ENCODE peak calls at places on chromosomes 7 and 10, in four cellular contexts. A, O, L and I are unnamed samples.

GRCh38 chr10:91980319-91980718 is 56.7 kb downstream of the BTAF1 start:
- DNase-seq in A (no peak), O (no peak), L (no peak), I (peak)

GRCh38 chr10:127947206-127947605 is 40.3 kb downstream of the PTPRE start:
- DNase-seq in A (no peak), O (peak), L (no peak), I (no peak)

GRCh38 chr10:65950075-65950474 is 975.8 kb upstream of the LRRTM3 start:
- DNase-seq in A (no peak), O (peak), L (no peak), I (no peak)

GRCh38 chr7:30238721-30239441 is 45.5 kb upstream of the ZNRF2 start:
- DNase-seq in A (peak), O (peak), L (no peak), I (peak)

GRCh38 chr10:30056767-30057355 is 2.5 kb downstream of the JCAD start:
- DNase-seq in A (no peak), O (no peak), L (peak), I (peak)

GRCh38 chr10:33320288-33320687 is 14.2 kb downstream of the NRP1 start:
- DNase-seq in A (no peak), O (no peak), L (no peak), I (no peak)

GRCh38 chr10:97065686-97066679 is 119.8 kb downstream of the SLIT1 start:
- DNase-seq in A (no peak), O (no peak), L (peak), I (no peak)

GRCh38 chr7:129612112-129613015 is 844 bp downstream of the NRF1 start:
- DNase-seq in A (peak), O (peak), L (peak), I (peak)

GRCh38 chr7:31065021-31065593 is 13.0 kb downstream of the ADCYAP1R1 start:
- DNase-seq in A (no peak), O (no peak), L (peak), I (no peak)

GRCh38 chr10:87945994-87946393 is 82.6 kb downstream of the PTEN start:
- DNase-seq in A (no peak), O (no peak), L (no peak), I (no peak)

GRCh38 chr10:48450233-48450810 is 143.8 kb downstream of the MAPK8 start:
- DNase-seq in A (no peak), O (no peak), L (no peak), I (no peak)

GRCh38 chr7:87152112-87152896 is at the start of gene DMTF1:
- DNase-seq in A (peak), O (peak), L (peak), I (peak)

GRCh38 chr10:33352154-33352553 is 17.7 kb upstream of the NRP1 start:
- DNase-seq in A (no peak), O (peak), L (no peak), I (peak)

GRCh38 chr7:139561-140243 is 52.7 kb upstream of the FAM20C start:
- DNase-seq in A (no peak), O (no peak), L (no peak), I (no peak)

GRCh38 chr7:157477550-157478212 is 140.9 kb downstream of the DNAJB6 start:
- DNase-seq in A (no peak), O (no peak), L (no peak), I (no peak)

GRCh38 chr10:35637456-35637855 is 4.6 kb downstream of the FZD8 start:
- DNase-seq in A (no peak), O (no peak), L (peak), I (no peak)

GRCh38 chr7:64686493-64687184 is 20.7 kb downstream of the ZNF107 start:
- DNase-seq in A (no peak), O (no peak), L (no peak), I (no peak)

GRCh38 chr7:143901360-143901709 is 641 bp downstream of the TCAF1 start:
- DNase-seq in A (peak), O (peak), L (no peak), I (peak)

GRCh38 chr10:62939698-62940097 is 123.5 kb upstream of the EGR2 start:
- DNase-seq in A (no peak), O (no peak), L (no peak), I (no peak)

GRCh38 chr7:29442146-29442545 is 121.5 kb upstream of the PRR15 start:
- DNase-seq in A (no peak), O (peak), L (peak), I (no peak)

GRCh38 chr10:125936331-125936730 is 40.0 kb downstream of the FANK1 start:
- DNase-seq in A (no peak), O (no peak), L (no peak), I (no peak)

GRCh38 chr7:114944742-114945625 is 23.1 kb downstream of the MDFIC start:
- DNase-seq in A (peak), O (peak), L (peak), I (peak)

GRCh38 chr10:47356708-47357107 is 8.5 kb downstream of the RBP3 start:
- DNase-seq in A (no peak), O (no peak), L (no peak), I (no peak)

GRCh38 chr10:14821635-14822375 is 16.0 kb downstream of the CDNF start:
- DNase-seq in A (no peak), O (no peak), L (no peak), I (no peak)

GRCh38 chr7:33395340-33395739 is 266.0 kb downstream of the BBS9 start:
- DNase-seq in A (no peak), O (no peak), L (no peak), I (no peak)

GRCh38 chr10:35937538-35937937 is 295.4 kb upstream of the FZD8 start:
- DNase-seq in A (no peak), O (no peak), L (no peak), I (no peak)

GRCh38 chr7:117281562-117281961 is 41.3 kb downstream of the WNT2 start:
- DNase-seq in A (no peak), O (peak), L (no peak), I (no peak)

GRCh38 chr7:145184956-145185355 is 349.1 kb upstream of the TPK1 start:
- DNase-seq in A (no peak), O (no peak), L (no peak), I (no peak)

GRCh38 chr7:28840515-28841125 is 117.5 kb downstream of the TRIL start:
- DNase-seq in A (no peak), O (peak), L (no peak), I (peak)

GRCh38 chr7:14542624-14543023 is 359.9 kb downstream of the DGKB start:
- DNase-seq in A (no peak), O (no peak), L (no peak), I (no peak)

GRCh38 chr10:20659225-20659624 is 237.9 kb downstream of the NEBL start:
- DNase-seq in A (no peak), O (no peak), L (no peak), I (no peak)